ENCODE peak calls at places on chromosomes 3 and 15, in four cellular contexts. H is non-pigmented ciliary epithelial cell; W is Peyer's patch; K is activated T-cell treated with anti-CD3 and anti-CD28 coated beads, Interleukin-2, amount 50 U/mL, for 1 hour. V is an unnamed sample.

GRCh38 chr3:159583662-159584061 is 405.0 kb upstream of the IL12A start:
- DNase-seq in W (no peak), K (no peak), H (no peak), V (no peak)

GRCh38 chr3:87186631-87187159 is 40.4 kb upstream of the CHMP2B start:
- DNase-seq in W (no peak), H (no peak), K (no peak), V (no peak)

GRCh38 chr3:46538803-46539442 is 27.2 kb downstream of the LRRC2 start:
- DNase-seq in H (no peak), W (peak), K (peak), V (peak)

GRCh38 chr3:3666664-3667063 is 132.6 kb upstream of the LRRN1 start:
- DNase-seq in W (peak), H (no peak), K (no peak), V (no peak)

GRCh38 chr3:195162033-195162669 is 108.8 kb downstream of the XXYLT1 start:
- DNase-seq in H (no peak), W (peak), K (no peak), V (peak)

GRCh38 chr3:47613723-47614122 is 35.1 kb upstream of the CSPG5 start:
- DNase-seq in H (no peak), W (no peak), K (no peak), V (no peak)

GRCh38 chr15:58258501-58259274 is 120.5 kb downstream of the AQP9 start:
- DNase-seq in W (no peak), K (no peak), H (no peak), V (no peak)

GRCh38 chr15:65619636-65620290 is 2.0 kb upstream of the SLC24A1 start:
- DNase-seq in W (no peak), K (no peak), H (no peak), V (no peak)

GRCh38 chr15:58952751-58953150 is 19.3 kb upstream of the SLTM start:
- DNase-seq in K (no peak), W (no peak), H (no peak), V (no peak)

GRCh38 chr3:73353661-73354217 is 271.0 kb downstream of the PDZRN3 start:
- DNase-seq in W (no peak), H (no peak), K (no peak), V (no peak)

GRCh38 chr15:65953622-65954021 is 84.3 kb downstream of the RAB11A start:
- DNase-seq in W (no peak), H (no peak), K (no peak), V (no peak)

GRCh38 chr3:13588221-13588701 is 39.3 kb downstream of the FBLN2 start:
- DNase-seq in H (no peak), K (no peak), W (no peak), V (no peak)

GRCh38 chr15:40338921-40339620 is 1.7 kb downstream of the CCDC9B start:
- DNase-seq in K (no peak), H (peak), W (no peak), V (no peak)

GRCh38 chr15:50046868-50047267 is 72.2 kb downstream of the ATP8B4 start:
- DNase-seq in H (no peak), W (no peak), K (no peak), V (no peak)

GRCh38 chr3:184485906-184486305 is 75.7 kb upstream of the EPHB3 start:
- DNase-seq in H (no peak), K (no peak), W (no peak), V (no peak)

GRCh38 chr15:75042730-75043508 is 19.5 kb downstream of the PPCDC start:
- DNase-seq in K (peak), H (no peak), W (peak), V (peak)

GRCh38 chr15:99409097-99409473 is 156.7 kb upstream of the MEF2A start:
- DNase-seq in K (no peak), W (no peak), H (peak), V (peak)

GRCh38 chr3:56720836-56721235 is 37.8 kb upstream of the TASOR start:
- DNase-seq in H (no peak), K (no peak), W (no peak), V (no peak)

GRCh38 chr15:68672781-68673205 is 94.0 kb downstream of the CORO2B start:
- DNase-seq in W (no peak), K (no peak), H (no peak), V (no peak)

GRCh38 chr15:100729461-100729860 is 127.1 kb downstream of the ASB7 start:
- DNase-seq in H (no peak), K (no peak), W (no peak), V (peak)

GRCh38 chr15:71129660-71130059 is 14.4 kb downstream of the THSD4 start:
- DNase-seq in W (no peak), K (no peak), H (no peak), V (no peak)

GRCh38 chr3:44104668-44105321 is 136.9 kb upstream of the TOPAZ1 start:
- DNase-seq in K (no peak), W (no peak), H (peak), V (peak)

GRCh38 chr3:177294221-177294620 is 96.9 kb upstream of the TBL1XR1 start:
- DNase-seq in K (no peak), H (peak), W (no peak), V (no peak)

GRCh38 chr15:34355241-34355640 is 11.8 kb downstream of the LPCAT4 start:
- DNase-seq in K (no peak), W (no peak), H (no peak), V (no peak)

GRCh38 chr15:70036585-70037343 is 61.0 kb downstream of the TLE3 start:
- DNase-seq in K (no peak), H (no peak), W (peak), V (no peak)

GRCh38 chr15:39685999-39686613 is 96.5 kb downstream of the FSIP1 start:
- DNase-seq in K (no peak), W (peak), H (no peak), V (peak)

GRCh38 chr3:11060500-11061251 is 68.1 kb downstream of the SLC6A1 start:
- DNase-seq in K (peak), W (peak), H (no peak), V (peak)

GRCh38 chr3:38190481-38190881 is 25.1 kb downstream of the OXSR1 start:
- DNase-seq in H (no peak), K (no peak), W (no peak), V (no peak)

GRCh38 chr3:28586325-28586724 is 237.7 kb upstream of the AZI2 start:
- DNase-seq in K (no peak), W (no peak), H (no peak), V (no peak)

GRCh38 chr3:13710251-13710650 is 161.3 kb downstream of the FBLN2 start:
- DNase-seq in W (no peak), H (no peak), K (no peak), V (peak)

GRCh38 chr3:73508330-73508954 is 116.3 kb downstream of the PDZRN3 start:
- DNase-seq in K (no peak), H (no peak), W (no peak), V (peak)

GRCh38 chr3:71771126-71771525 is 13.8 kb downstream of the PROK2 start:
- DNase-seq in H (no peak), K (no peak), W (no peak), V (no peak)

GRCh38 chr3:48514431-48515227 is 10.7 kb upstream of the SHISA5 start:
- DNase-seq in H (no peak), W (no peak), K (no peak), V (peak)

GRCh38 chr15:25810154-25810553 is 53.0 kb downstream of the ATP10A start:
- DNase-seq in H (no peak), W (no peak), K (no peak), V (no peak)

GRCh38 chr15:79463043-79463780 is 31.1 kb downstream of the MINAR1 start:
- DNase-seq in K (no peak), H (no peak), W (no peak), V (no peak)

GRCh38 chr15:38652998-38653397 is 88.4 kb upstream of the RASGRP1 start:
- DNase-seq in H (no peak), W (peak), K (peak), V (peak)

GRCh38 chr3:106114220-106114619 is 245.4 kb upstream of the CBLB start:
- DNase-seq in H (no peak), K (no peak), W (no peak), V (no peak)